ENCODE peak calls at places on chromosomes 4 and X, in ten cellular contexts. R is kidney tubule cell; E is NCI-H748 treated with DMSO at 0.1 percent for 48 hours; D is cerebellum; T is T-cell; Z is posterior cingulate gyrus; U is MM.1S; C is stimulated activated CD8-positive, alpha-beta memory T cell treated with anti-CD3 and anti-CD28 coated beads, Interleukin-4, amount 100 ng/mL, for 48 hours; X is EH; V is mammary epithelial cell. L is an unnamed sample.

GRCh38 chrX:2449135-2449886 is 51.5 kb downstream of the DHRSX start:
- DNase-seq in U (no peak), D (no peak), V (no peak), E (no peak), Z (no peak), C (no peak), T (no peak), X (no peak), R (peak; percentile 28), L (no peak)

GRCh38 chrX:102950908-102951866 is 14.1 kb downstream of the RAB40AL start:
- DNase-seq in C (peak; percentile 74), D (peak; percentile 8), V (peak; percentile 26), T (peak; percentile 53), U (peak; percentile 47), E (peak; percentile 25), Z (peak; percentile 70), R (peak; percentile 52), X (peak; percentile 56), L (peak; percentile 82)

GRCh38 chrX:81528041-81528440 is 326.1 kb downstream of the SH3BGRL start:
- DNase-seq in U (no peak), D (no peak), Z (no peak), R (no peak), X (no peak), E (no peak), C (no peak), V (no peak), T (no peak), L (no peak)

GRCh38 chr4:158938462-158939044 is 164.3 kb upstream of the RAPGEF2 start:
- DNase-seq in U (no peak), V (no peak), T (no peak), Z (no peak), C (no peak), E (no peak), R (peak; percentile 14), X (peak; percentile 77), D (peak; percentile 52), L (no peak)

GRCh38 chr4:7854697-7855370 is 84.8 kb downstream of the AFAP1 start:
- DNase-seq in E (no peak), V (peak; percentile 35), Z (no peak), D (no peak), X (no peak), R (peak; percentile 41), C (peak; percentile 60), T (peak; percentile 69), U (no peak), L (no peak)

GRCh38 chr4:3209551-3210325 is 39.2 kb upstream of the MSANTD1 start:
- DNase-seq in D (no peak), U (no peak), Z (no peak), T (no peak), E (no peak), R (no peak), V (no peak), X (no peak), C (no peak), L (no peak)

GRCh38 chr4:92969650-92970370 is 666.0 kb downstream of the GRID2 start:
- DNase-seq in V (peak; percentile 80), Z (no peak), X (peak; percentile 71), T (no peak), C (no peak), R (peak; percentile 91), U (no peak), E (no peak), D (no peak), L (peak; percentile 61)

GRCh38 chr4:127355738-127356137 is 277.0 kb upstream of the INTU start:
- DNase-seq in R (no peak), U (no peak), C (no peak), D (no peak), X (no peak), V (no peak), Z (no peak), E (no peak), T (no peak), L (no peak)

GRCh38 chrX:140099221-140099620 is 133.9 kb upstream of the CXorf66 start:
- DNase-seq in D (no peak), U (no peak), T (no peak), R (no peak), C (no peak), E (no peak), V (no peak), Z (no peak), X (no peak), L (no peak)

GRCh38 chr4:7322166-7322991 is 112.4 kb downstream of the PSAPL1 start:
- DNase-seq in R (no peak), T (no peak), C (no peak), U (no peak), D (no peak), E (no peak), X (no peak), V (no peak), Z (peak; percentile 49), L (no peak)

L was measured in HT-29.